ENCODE peak calls at places on chromosome 2, in nine cellular contexts. R, B, F, Z, N, E, H, Q and Y are unnamed samples.

GRCh38 chr2:100875516-100876230 is 55.7 kb downstream of the NPAS2 start:
- DNase-seq in R (no peak), B (no peak), F (no peak), Z (peak; percentile 45), N (no peak), E (no peak), H (no peak), Q (no peak), Y (no peak)

GRCh38 chr2:29390131-29390530 is 274.9 kb downstream of the CLIP4 start:
- DNase-seq in R (no peak), B (no peak), F (no peak), Z (no peak), N (no peak), E (no peak), H (no peak), Q (no peak), Y (no peak)

GRCh38 chr2:46225730-46226129 is 71.5 kb upstream of the EPAS1 start:
- DNase-seq in R (no peak), B (no peak), F (no peak), Z (no peak), N (no peak), E (no peak), H (no peak), Q (no peak), Y (no peak)

GRCh38 chr2:144152817-144153271 is 367.1 kb downstream of the ZEB2 start:
- DNase-seq in R (no peak), B (peak; percentile 66), F (no peak), Z (peak; percentile 32), N (peak; percentile 81), E (peak; percentile 27), H (no peak), Q (peak; percentile 28), Y (peak; percentile 5)

GRCh38 chr2:10278029-10278762 is 24.5 kb upstream of the HPCAL1 start:
- DNase-seq in R (no peak), B (peak; percentile 97), F (peak; percentile 48), Z (no peak), N (no peak), E (no peak), H (no peak), Q (no peak), Y (no peak)

GRCh38 chr2:151766421-151767153 is 32.3 kb upstream of the NEB start:
- DNase-seq in R (no peak), B (no peak), F (no peak), Z (no peak), N (peak; percentile 67), E (no peak), H (no peak), Q (no peak), Y (peak; percentile 58)

GRCh38 chr2:204110250-204111183 is 174.0 kb downstream of the ICOS start:
- DNase-seq in R (no peak), B (peak; percentile 57), F (no peak), Z (no peak), N (no peak), E (no peak), H (peak; percentile 93), Q (no peak), Y (peak; percentile 50)

GRCh38 chr2:57190007-57190406 is 856.6 kb upstream of the VRK2 start:
- DNase-seq in R (no peak), B (no peak), F (no peak), Z (no peak), N (no peak), E (no peak), H (no peak), Q (no peak), Y (no peak)

GRCh38 chr2:28252308-28252707 is 140.3 kb upstream of the FOSL2 start:
- DNase-seq in R (no peak), B (no peak), F (no peak), Z (no peak), N (no peak), E (no peak), H (no peak), Q (no peak), Y (no peak)

GRCh38 chr2:218405365-218406208 is 5.9 kb downstream of the CTDSP1 start:
- DNase-seq in R (no peak), B (no peak), F (no peak), Z (peak; percentile 25), N (peak; percentile 55), E (no peak), H (no peak), Q (peak; percentile 67), Y (peak; percentile 41)

GRCh38 chr2:240374085-240374907 is 61.2 kb upstream of the GPC1 start:
- DNase-seq in R (no peak), B (peak; percentile 96), F (peak; percentile 93), Z (peak; percentile 76), N (no peak), E (peak; percentile 65), H (no peak), Q (no peak), Y (no peak)

GRCh38 chr2:187379869-187380268 is 68.2 kb downstream of the CALCRL start:
- DNase-seq in R (no peak), B (no peak), F (no peak), Z (no peak), N (no peak), E (no peak), H (no peak), Q (peak; percentile 34), Y (no peak)

DNA sequence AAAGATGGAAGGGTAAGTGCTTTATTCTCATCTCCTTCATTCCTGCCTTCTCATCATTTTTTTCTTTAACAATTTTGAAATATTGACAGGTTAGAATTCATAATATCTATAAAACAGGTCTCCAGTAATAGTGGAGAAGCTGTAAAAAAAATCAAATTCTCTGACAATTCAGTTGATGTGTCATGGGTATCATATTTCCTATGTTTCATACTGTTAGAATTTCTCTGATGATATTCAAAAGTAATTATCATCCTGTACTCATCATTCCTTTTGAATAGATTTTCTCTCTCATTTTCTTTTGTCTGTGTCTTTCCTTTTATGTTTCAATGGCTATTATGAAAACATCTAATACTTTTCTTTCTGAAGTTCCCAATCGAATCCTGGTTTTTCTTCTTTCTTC is 97.7 kb downstream of the CPS1 start:
- DNase-seq in R (no peak), B (peak; percentile 29), F (no peak), Z (no peak), N (no peak), E (peak; percentile 48), H (no peak), Q (no peak), Y (no peak)
- H3K9me2 ChIP-seq in R (no peaks in the 10 kb centered on the region), B (no peaks in the 10 kb centered on the region), F (no peaks in the 10 kb centered on the region), Z (no peaks in the 10 kb centered on the region), N (no peaks in the 10 kb centered on the region), E (no peaks in the 10 kb centered on the region), H (no peaks in the 10 kb centered on the region), Q (no peaks in the 10 kb centered on the region), Y (no peaks in the 10 kb centered on the region)

GRCh38 chr2:210286123-210286680 is 28.8 kb downstream of the MYL1 start:
- DNase-seq in R (no peak), B (no peak), F (no peak), Z (no peak), N (no peak), E (no peak), H (no peak), Q (no peak), Y (no peak)

GRCh38 chr2:210288376-210288775 is 26.6 kb downstream of the MYL1 start:
- DNase-seq in R (no peak), B (no peak), F (no peak), Z (no peak), N (no peak), E (no peak), H (no peak), Q (no peak), Y (no peak)

GRCh38 chr2:210287301-210287700 is 27.7 kb downstream of the MYL1 start:
- DNase-seq in R (no peak), B (no peak), F (no peak), Z (no peak), N (no peak), E (no peak), H (no peak), Q (peak; percentile 56), Y (no peak)
- H2AFZ ChIP-seq in R (no peak overlapping the region), B (no peak overlapping the region), F (no peak overlapping the region), Z (no peak overlapping the region), N (no peak overlapping the region), E (no peak overlapping the region), H (no peak overlapping the region), Q (no peak overlapping the region), Y (no peak overlapping the region)

GRCh38 chr2:163247151-163247872 is 408.7 kb upstream of the KCNH7 start:
- DNase-seq in R (no peak), B (no peak), F (no peak), Z (no peak), N (no peak), E (no peak), H (no peak), Q (peak; percentile 62), Y (no peak)

GRCh38 chr2:163248321-163249090 is 409.9 kb upstream of the KCNH7 start:
- DNase-seq in R (no peak), B (no peak), F (no peak), Z (no peak), N (no peak), E (no peak), H (no peak), Q (no peak), Y (no peak)

GRCh38 chr2:163255086-163255485 is 416.5 kb upstream of the KCNH7 start:
- DNase-seq in R (no peak), B (no peak), F (no peak), Z (no peak), N (no peak), E (no peak), H (no peak), Q (no peak), Y (no peak)

DNA sequence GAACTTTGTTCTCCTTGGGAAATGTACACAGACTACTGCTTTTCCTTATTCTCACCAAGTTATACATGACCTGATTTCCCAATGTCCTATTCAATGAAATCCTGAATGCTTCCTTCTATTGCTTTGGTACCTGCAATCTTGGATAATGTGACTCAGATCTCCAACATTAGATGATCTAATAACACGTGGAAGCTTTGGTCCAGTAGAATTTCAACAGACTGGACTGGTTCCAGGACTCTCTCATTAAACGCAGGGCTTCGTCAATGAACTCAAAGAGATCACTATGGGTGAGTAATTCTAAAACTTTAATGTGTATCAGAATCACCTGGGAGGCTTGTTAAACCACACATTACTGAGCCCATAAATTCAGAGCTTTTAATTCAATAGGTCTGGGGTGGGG is 413.6 kb upstream of the KCNH7 start:
- DNase-seq in R (no peak), B (no peak), F (no peak), Z (no peak), N (no peak), E (peak; percentile 51), H (no peak), Q (no peak), Y (no peak)
- H3K9me2 ChIP-seq in R (no peaks in the 10 kb centered on the region), B (no peaks in the 10 kb centered on the region), F (no peaks in the 10 kb centered on the region), Z (no peaks in the 10 kb centered on the region), N (no peaks in the 10 kb centered on the region), E (no peaks in the 10 kb centered on the region), H (no peaks in the 10 kb centered on the region), Q (no peaks in the 10 kb centered on the region), Y (no peaks in the 10 kb centered on the region)

DNA sequence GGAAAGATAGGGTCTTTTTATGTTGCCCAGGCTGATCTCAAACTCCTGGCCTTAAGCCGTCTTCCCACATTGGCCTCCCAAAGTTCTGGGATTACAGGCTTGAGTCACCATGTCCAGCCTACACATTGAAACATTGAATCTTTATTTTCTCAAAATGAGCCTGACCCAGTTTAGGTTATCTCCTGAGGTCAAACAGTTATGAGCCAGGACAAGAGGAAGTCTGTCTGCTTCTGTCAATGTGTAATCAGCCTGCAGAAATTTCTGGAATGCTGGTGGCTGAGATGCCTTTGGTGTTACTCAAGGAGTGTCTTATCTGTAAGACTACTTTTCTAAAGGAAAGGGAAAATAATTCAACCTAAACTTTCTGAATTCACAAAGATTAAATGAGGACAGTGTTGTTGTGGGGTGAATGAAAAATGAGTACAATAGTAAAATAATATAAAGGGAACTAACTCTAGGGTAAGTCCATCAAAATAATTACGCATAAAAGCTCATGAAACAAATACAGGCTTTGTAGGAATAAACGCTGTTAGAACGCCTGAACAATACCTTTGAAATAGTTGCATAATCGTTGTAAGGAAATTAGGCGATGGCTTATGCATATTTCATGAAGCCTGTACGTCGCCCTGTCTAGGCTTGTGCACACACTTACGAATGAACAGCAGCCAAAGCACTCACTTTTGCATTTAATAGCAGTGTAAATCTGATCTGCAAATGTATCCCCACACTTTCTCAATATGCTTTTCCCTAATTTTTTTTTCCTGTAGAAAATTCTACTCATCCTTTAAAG is 260.8 kb downstream of the RDH14 start:
- DNase-seq in R (no peak), B (peak; percentile 69), F (peak; percentile 71), Z (peak; percentile 69), N (no peak), E (peak; percentile 78), H (no peak), Q (peak; percentile 40), Y (no peak)
- H2AFZ ChIP-seq in R (no peak overlapping the region), B (peak overlapping the region; percentile 26), F (peak overlapping the region; percentile 17), Z (no peak overlapping the region), N (no peak overlapping the region), E (no peak overlapping the region), H (no peak overlapping the region), Q (no peak overlapping the region), Y (no peak overlapping the region)